ENCODE peak calls at places on chromosomes 11 and 22, in nine cellular contexts. One of them, this sample, is unnamed.

GRCh38 chr11:63998558-63999348 is 12.5 kb downstream of the OTUB1 start:
- DNase-seq in upper lobe of right lung: no peak
- DNase-seq in AG10803: no peak
- DNase-seq in HFF-Myc: no peak
- DNase-seq in fibroblast of lung: no peak
- DNase-seq in effector memory CD4-positive, alpha-beta T cell: no peak
- DNase-seq in coronary artery: no peak
- DNase-seq in heart left ventricle: no peak
- DNase-seq in prostate gland: no peak
- DNase-seq in this sample: no peak

GRCh38 chr22:34709641-34710040 is 356.3 kb upstream of the ISX start:
- DNase-seq in prostate gland: no peak
- DNase-seq in heart left ventricle: no peak
- DNase-seq in fibroblast of lung: no peak
- DNase-seq in effector memory CD4-positive, alpha-beta T cell: no peak
- DNase-seq in AG10803: no peak
- DNase-seq in coronary artery: no peak
- DNase-seq in upper lobe of right lung: no peak
- DNase-seq in HFF-Myc: no peak
- DNase-seq in this sample: no peak

GRCh38 chr11:46248270-46249102 is 29.0 kb upstream of the CREB3L1 start:
- DNase-seq in upper lobe of right lung: no peak
- DNase-seq in prostate gland: no peak
- DNase-seq in heart left ventricle: no peak
- DNase-seq in HFF-Myc: no peak
- DNase-seq in effector memory CD4-positive, alpha-beta T cell: no peak
- DNase-seq in coronary artery: no peak
- DNase-seq in fibroblast of lung: peak
- DNase-seq in AG10803: peak
- DNase-seq in this sample: no peak

GRCh38 chr22:17974703-17975372 is 49.5 kb downstream of the MICAL3 start:
- DNase-seq in fibroblast of lung: no peak
- DNase-seq in coronary artery: no peak
- DNase-seq in AG10803: no peak
- DNase-seq in upper lobe of right lung: no peak
- DNase-seq in effector memory CD4-positive, alpha-beta T cell: no peak
- DNase-seq in prostate gland: no peak
- DNase-seq in heart left ventricle: no peak
- DNase-seq in HFF-Myc: no peak
- DNase-seq in this sample: no peak

GRCh38 chr11:67056640-67057409 is at the start of gene RHOD:
- DNase-seq in heart left ventricle: peak
- DNase-seq in fibroblast of lung: no peak
- DNase-seq in HFF-Myc: no peak
- DNase-seq in effector memory CD4-positive, alpha-beta T cell: no peak
- DNase-seq in prostate gland: peak
- DNase-seq in coronary artery: no peak
- DNase-seq in AG10803: peak
- DNase-seq in upper lobe of right lung: peak
- DNase-seq in this sample: peak

GRCh38 chr11:62108971-62109391 is 14.8 kb upstream of the INCENP start:
- DNase-seq in AG10803: peak
- DNase-seq in heart left ventricle: no peak
- DNase-seq in prostate gland: no peak
- DNase-seq in coronary artery: no peak
- DNase-seq in HFF-Myc: no peak
- DNase-seq in upper lobe of right lung: no peak
- DNase-seq in fibroblast of lung: no peak
- DNase-seq in effector memory CD4-positive, alpha-beta T cell: no peak
- DNase-seq in this sample: no peak

GRCh38 chr22:33841281-33842005 is 78.8 kb downstream of the LARGE1 start:
- DNase-seq in HFF-Myc: no peak
- DNase-seq in AG10803: peak
- DNase-seq in effector memory CD4-positive, alpha-beta T cell: no peak
- DNase-seq in fibroblast of lung: no peak
- DNase-seq in heart left ventricle: no peak
- DNase-seq in prostate gland: no peak
- DNase-seq in coronary artery: no peak
- DNase-seq in upper lobe of right lung: no peak
- DNase-seq in this sample: no peak

GRCh38 chr11:60064115-60064514 is 7.7 kb downstream of the MS4A3 start:
- DNase-seq in heart left ventricle: no peak
- DNase-seq in AG10803: no peak
- DNase-seq in coronary artery: no peak
- DNase-seq in fibroblast of lung: no peak
- DNase-seq in upper lobe of right lung: no peak
- DNase-seq in effector memory CD4-positive, alpha-beta T cell: no peak
- DNase-seq in HFF-Myc: no peak
- DNase-seq in prostate gland: no peak
- DNase-seq in this sample: no peak

GRCh38 chr11:27398413-27398780 is 35.4 kb upstream of the CCDC34 start:
- DNase-seq in prostate gland: no peak
- DNase-seq in coronary artery: no peak
- DNase-seq in effector memory CD4-positive, alpha-beta T cell: no peak
- DNase-seq in AG10803: no peak
- DNase-seq in heart left ventricle: no peak
- DNase-seq in HFF-Myc: no peak
- DNase-seq in fibroblast of lung: no peak
- DNase-seq in upper lobe of right lung: no peak
- DNase-seq in this sample: no peak

GRCh38 chr11:119626197-119626909 is 102.6 kb downstream of the NECTIN1 start:
- DNase-seq in fibroblast of lung: no peak
- DNase-seq in effector memory CD4-positive, alpha-beta T cell: no peak
- DNase-seq in prostate gland: no peak
- DNase-seq in upper lobe of right lung: no peak
- DNase-seq in heart left ventricle: no peak
- DNase-seq in HFF-Myc: no peak
- DNase-seq in coronary artery: no peak
- DNase-seq in AG10803: no peak
- DNase-seq in this sample: no peak

DNA sequence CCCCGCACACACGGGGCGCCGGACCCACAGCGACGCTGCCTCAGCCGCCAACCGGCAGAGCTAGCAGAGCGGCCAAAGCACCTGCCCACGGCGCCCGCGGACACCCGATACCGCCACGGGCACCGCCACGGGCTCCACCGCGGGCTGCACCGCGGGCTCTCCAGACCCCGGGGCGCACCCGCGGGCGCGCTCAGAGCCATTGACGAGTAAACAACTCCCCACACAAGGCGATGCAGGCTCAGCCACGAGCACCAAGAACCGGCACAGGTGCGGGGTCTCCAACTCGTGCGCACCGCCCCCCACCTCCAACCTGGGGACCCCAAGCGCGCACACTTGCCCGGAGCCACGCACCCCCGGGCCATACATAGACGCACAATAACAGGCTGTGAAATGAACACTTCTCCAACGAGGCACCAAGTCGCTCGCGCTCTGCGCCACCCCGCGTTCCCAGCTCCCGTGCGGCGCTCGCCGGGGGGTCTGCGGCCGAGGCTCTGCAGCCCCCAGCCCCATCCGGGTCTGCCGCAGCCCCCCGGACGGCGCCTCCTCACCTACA is 1.9 kb downstream of the IFITM10 start:
- DNase-seq in upper lobe of right lung: peak
- DNase-seq in fibroblast of lung: no peak
- DNase-seq in coronary artery: no peak
- DNase-seq in prostate gland: no peak
- DNase-seq in HFF-Myc: no peak
- DNase-seq in effector memory CD4-positive, alpha-beta T cell: no peak
- DNase-seq in AG10803: no peak
- DNase-seq in heart left ventricle: no peak
- DNase-seq in this sample: no peak
- H3K4me3 ChIP-seq in upper lobe of right lung: peak
- H3K4me3 ChIP-seq in fibroblast of lung: no peak
- H3K4me3 ChIP-seq in coronary artery: peak
- H3K4me3 ChIP-seq in prostate gland: peak
- H3K4me3 ChIP-seq in HFF-Myc: no peak
- H3K4me3 ChIP-seq in effector memory CD4-positive, alpha-beta T cell: no peak
- H3K4me3 ChIP-seq in AG10803: peak
- H3K4me3 ChIP-seq in heart left ventricle: peak
- H3K4me3 ChIP-seq in this sample: no peak

GRCh38 chr11:10561947-10562346 is 6.5 kb downstream of the LYVE1 start:
- DNase-seq in AG10803: peak
- DNase-seq in upper lobe of right lung: no peak
- DNase-seq in coronary artery: no peak
- DNase-seq in prostate gland: no peak
- DNase-seq in HFF-Myc: no peak
- DNase-seq in heart left ventricle: no peak
- DNase-seq in effector memory CD4-positive, alpha-beta T cell: no peak
- DNase-seq in fibroblast of lung: no peak
- DNase-seq in this sample: no peak
- H3K4me3 ChIP-seq in AG10803: no peak
- H3K4me3 ChIP-seq in upper lobe of right lung: no peak
- H3K4me3 ChIP-seq in coronary artery: no peak
- H3K4me3 ChIP-seq in prostate gland: no peak
- H3K4me3 ChIP-seq in HFF-Myc: no peak
- H3K4me3 ChIP-seq in heart left ventricle: no peak
- H3K4me3 ChIP-seq in effector memory CD4-positive, alpha-beta T cell: no peak
- H3K4me3 ChIP-seq in fibroblast of lung: no peak
- H3K4me3 ChIP-seq in this sample: no peak

GRCh38 chr22:25019427-25020184 is 67.1 kb downstream of the KIAA1671 start:
- DNase-seq in upper lobe of right lung: no peak
- DNase-seq in effector memory CD4-positive, alpha-beta T cell: no peak
- DNase-seq in HFF-Myc: no peak
- DNase-seq in prostate gland: no peak
- DNase-seq in heart left ventricle: no peak
- DNase-seq in coronary artery: no peak
- DNase-seq in AG10803: no peak
- DNase-seq in fibroblast of lung: no peak
- DNase-seq in this sample: no peak

GRCh38 chr22:25021409-25021808 is 68.9 kb downstream of the KIAA1671 start:
- DNase-seq in effector memory CD4-positive, alpha-beta T cell: no peak
- DNase-seq in coronary artery: no peak
- DNase-seq in prostate gland: no peak
- DNase-seq in HFF-Myc: no peak
- DNase-seq in heart left ventricle: no peak
- DNase-seq in fibroblast of lung: no peak
- DNase-seq in upper lobe of right lung: peak
- DNase-seq in AG10803: no peak
- DNase-seq in this sample: no peak

GRCh38 chr22:25023879-25024278 is 71.4 kb downstream of the KIAA1671 start:
- DNase-seq in prostate gland: no peak
- DNase-seq in coronary artery: no peak
- DNase-seq in AG10803: peak
- DNase-seq in heart left ventricle: no peak
- DNase-seq in HFF-Myc: no peak
- DNase-seq in effector memory CD4-positive, alpha-beta T cell: no peak
- DNase-seq in fibroblast of lung: peak
- DNase-seq in upper lobe of right lung: no peak
- DNase-seq in this sample: no peak

GRCh38 chr22:25024895-25025294 is 72.4 kb downstream of the KIAA1671 start:
- DNase-seq in HFF-Myc: no peak
- DNase-seq in effector memory CD4-positive, alpha-beta T cell: no peak
- DNase-seq in coronary artery: no peak
- DNase-seq in prostate gland: no peak
- DNase-seq in fibroblast of lung: no peak
- DNase-seq in heart left ventricle: no peak
- DNase-seq in upper lobe of right lung: no peak
- DNase-seq in AG10803: no peak
- DNase-seq in this sample: no peak

GRCh38 chr22:25021976-25022711 is 69.6 kb downstream of the KIAA1671 start:
- DNase-seq in coronary artery: no peak
- DNase-seq in effector memory CD4-positive, alpha-beta T cell: no peak
- DNase-seq in AG10803: no peak
- DNase-seq in fibroblast of lung: no peak
- DNase-seq in upper lobe of right lung: peak
- DNase-seq in HFF-Myc: no peak
- DNase-seq in heart left ventricle: no peak
- DNase-seq in prostate gland: no peak
- DNase-seq in this sample: no peak
- H3K4me3 ChIP-seq in coronary artery: no peak
- H3K4me3 ChIP-seq in effector memory CD4-positive, alpha-beta T cell: no peak
- H3K4me3 ChIP-seq in AG10803: no peak
- H3K4me3 ChIP-seq in fibroblast of lung: no peak
- H3K4me3 ChIP-seq in upper lobe of right lung: no peak
- H3K4me3 ChIP-seq in HFF-Myc: no peak
- H3K4me3 ChIP-seq in heart left ventricle: no peak
- H3K4me3 ChIP-seq in prostate gland: no peak
- H3K4me3 ChIP-seq in this sample: no peak

GRCh38 chr11:82759649-82760048 is 26.0 kb upstream of the FAM181B start:
- DNase-seq in prostate gland: no peak
- DNase-seq in fibroblast of lung: no peak
- DNase-seq in coronary artery: no peak
- DNase-seq in HFF-Myc: no peak
- DNase-seq in upper lobe of right lung: no peak
- DNase-seq in AG10803: no peak
- DNase-seq in heart left ventricle: no peak
- DNase-seq in effector memory CD4-positive, alpha-beta T cell: no peak
- DNase-seq in this sample: no peak

GRCh38 chr11:82757660-82758301 is 24.1 kb upstream of the FAM181B start:
- DNase-seq in HFF-Myc: no peak
- DNase-seq in upper lobe of right lung: no peak
- DNase-seq in effector memory CD4-positive, alpha-beta T cell: no peak
- DNase-seq in fibroblast of lung: no peak
- DNase-seq in AG10803: no peak
- DNase-seq in heart left ventricle: no peak
- DNase-seq in coronary artery: no peak
- DNase-seq in prostate gland: no peak
- DNase-seq in this sample: no peak

GRCh38 chr11:82754410-82754809 is 20.7 kb upstream of the FAM181B start:
- DNase-seq in effector memory CD4-positive, alpha-beta T cell: no peak
- DNase-seq in HFF-Myc: no peak
- DNase-seq in heart left ventricle: no peak
- DNase-seq in fibroblast of lung: no peak
- DNase-seq in AG10803: no peak
- DNase-seq in upper lobe of right lung: no peak
- DNase-seq in coronary artery: no peak
- DNase-seq in prostate gland: no peak
- DNase-seq in this sample: no peak

GRCh38 chr11:82752801-82753200 is 19.1 kb upstream of the FAM181B start:
- DNase-seq in coronary artery: no peak
- DNase-seq in effector memory CD4-positive, alpha-beta T cell: no peak
- DNase-seq in AG10803: peak
- DNase-seq in upper lobe of right lung: no peak
- DNase-seq in prostate gland: no peak
- DNase-seq in HFF-Myc: no peak
- DNase-seq in fibroblast of lung: no peak
- DNase-seq in heart left ventricle: no peak
- DNase-seq in this sample: no peak

DNA sequence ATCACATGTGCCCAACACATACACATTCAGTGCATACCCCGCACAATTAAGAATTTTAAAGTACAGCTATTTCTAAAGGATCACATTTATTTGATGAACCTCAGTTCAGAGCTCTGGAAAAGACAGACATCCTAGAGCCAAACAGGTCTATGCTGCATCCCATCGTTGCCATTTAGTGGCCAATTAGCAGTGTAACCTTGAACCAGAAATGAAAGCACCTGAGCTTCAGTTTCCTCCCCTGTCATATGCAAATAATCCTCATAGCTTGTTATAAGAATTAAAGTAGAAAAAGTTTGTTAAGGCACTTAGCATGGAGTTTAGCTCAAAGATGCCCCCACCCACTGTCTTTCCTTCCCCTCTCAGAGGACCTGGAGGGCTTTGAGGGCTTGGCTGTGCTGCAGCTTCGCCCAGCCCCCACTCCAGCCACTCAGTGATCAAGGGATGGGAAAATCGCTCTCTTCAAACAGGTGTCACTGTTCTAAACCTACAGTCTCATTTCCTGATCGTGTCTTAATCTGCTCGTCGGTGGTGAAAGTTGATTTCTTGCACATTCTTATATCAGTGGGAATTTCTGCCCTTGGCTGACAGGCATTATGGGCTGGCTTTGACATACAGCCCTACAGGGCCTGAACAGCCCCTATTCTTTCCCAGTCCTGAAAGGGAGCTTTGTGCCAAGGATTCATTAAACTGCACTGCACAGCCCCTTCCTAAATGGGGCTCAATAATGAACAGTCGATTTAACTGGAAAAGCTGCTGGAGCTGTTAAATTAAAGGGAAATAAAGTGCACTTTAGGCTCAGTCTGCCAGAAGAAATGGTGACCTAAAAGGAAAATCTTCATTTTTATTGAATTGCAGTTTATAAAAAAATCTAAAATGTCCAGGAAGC is 23.3 kb upstream of the FAM181B start:
- DNase-seq in AG10803: no peak
- DNase-seq in HFF-Myc: no peak
- DNase-seq in coronary artery: no peak
- DNase-seq in heart left ventricle: no peak
- DNase-seq in prostate gland: no peak
- DNase-seq in fibroblast of lung: no peak
- DNase-seq in upper lobe of right lung: no peak
- DNase-seq in effector memory CD4-positive, alpha-beta T cell: no peak
- DNase-seq in this sample: no peak
- H3K4me3 ChIP-seq in AG10803: no peak
- H3K4me3 ChIP-seq in HFF-Myc: no peak
- H3K4me3 ChIP-seq in coronary artery: no peak
- H3K4me3 ChIP-seq in heart left ventricle: no peak
- H3K4me3 ChIP-seq in prostate gland: no peak
- H3K4me3 ChIP-seq in fibroblast of lung: no peak
- H3K4me3 ChIP-seq in upper lobe of right lung: no peak
- H3K4me3 ChIP-seq in effector memory CD4-positive, alpha-beta T cell: peak
- H3K4me3 ChIP-seq in this sample: no peak